ENCODE peak calls at places on chromosomes 1 and 21, in seven cellular contexts. D is K562, O is GM12891, Z is GM12892, W is GM12878, H is HepG2, C is H1. P is an unnamed sample.

GRCh38 chr1:246106342-246106763 is 400.7 kb downstream of the SMYD3 start:
- DNase-seq in Z (no peak), W (no peak), D (peak), H (no peak), C (no peak), O (no peak), P (no peak)

GRCh38 chr1:34639701-34640100 is 115.1 kb upstream of the GJB5 start:
- DNase-seq in Z (no peak), C (no peak), O (no peak), H (no peak), W (no peak), D (no peak), P (peak)

GRCh38 chr1:46370214-46370633 is 23.9 kb upstream of the FAAH start:
- DNase-seq in C (no peak), H (no peak), D (peak), O (peak), W (peak), Z (no peak), P (no peak)

GRCh38 chr1:2067393-2067792 is 17.2 kb downstream of the PRKCZ start:
- DNase-seq in Z (no peak), O (no peak), W (no peak), C (no peak), H (no peak), D (no peak), P (no peak)

GRCh38 chr1:206896261-206896660 is 982 bp upstream of the IL24 start:
- DNase-seq in Z (no peak), O (no peak), C (no peak), W (no peak), H (no peak), D (no peak), P (no peak)

GRCh38 chr21:39004776-39005605 is 178.3 kb downstream of the PSMG1 start:
- DNase-seq in H (no peak), O (no peak), Z (no peak), C (no peak), D (no peak), W (no peak), P (peak)

GRCh38 chr1:2208309-2209239 is 14.0 kb upstream of the FAAP20 start:
- DNase-seq in O (no peak), W (no peak), C (no peak), Z (no peak), D (no peak), H (peak), P (no peak)

GRCh38 chr1:9553736-9554144 is 14.5 kb downstream of the SLC25A33 start:
- DNase-seq in O (no peak), H (peak), Z (no peak), W (no peak), D (no peak), C (no peak), P (no peak)

GRCh38 chr21:25565272-25566199 is 41.7 kb downstream of the MRPL39 start:
- DNase-seq in H (no peak), D (no peak), O (no peak), W (no peak), Z (no peak), C (no peak), P (no peak)

GRCh38 chr1:90723561-90724108 is 6.5 kb upstream of the BARHL2 start:
- DNase-seq in C (no peak), W (no peak), H (no peak), Z (no peak), O (no peak), D (no peak), P (peak)

GRCh38 chr1:180178511-180179161 is 24.0 kb downstream of the QSOX1 start:
- DNase-seq in W (no peak), Z (peak), D (peak), O (peak), H (peak), C (no peak), P (peak)

GRCh38 chr1:66210653-66211052 is 323.3 kb upstream of the SGIP1 start:
- DNase-seq in H (no peak), D (no peak), W (no peak), Z (no peak), C (no peak), O (no peak), P (no peak)

GRCh38 chr1:116891396-116892072 is 18.2 kb upstream of the PTGFRN start:
- DNase-seq in Z (no peak), D (no peak), H (no peak), C (no peak), O (no peak), W (no peak), P (no peak)

GRCh38 chr1:153357076-153357852 is 390 bp upstream of the S100A9 start:
- DNase-seq in C (no peak), Z (no peak), O (no peak), W (no peak), H (peak), D (no peak), P (no peak)

GRCh38 chr21:43654806-43655489 is 4.3 kb downstream of the HSF2BP start:
- DNase-seq in W (no peak), Z (no peak), D (no peak), O (no peak), C (no peak), H (no peak), P (no peak)

GRCh38 chr1:35255276-35255675 is 13.2 kb upstream of the ZMYM4 start:
- DNase-seq in O (no peak), H (no peak), D (no peak), W (no peak), C (no peak), Z (no peak), P (no peak)

GRCh38 chr1:28971980-28972771 is 57.8 kb downstream of the EPB41 start:
- DNase-seq in D (no peak), Z (no peak), W (no peak), C (no peak), O (no peak), H (no peak), P (no peak)

GRCh38 chr21:31142600-31142999 is 104.3 kb upstream of the KRTAP19-8 start:
- DNase-seq in O (no peak), W (no peak), H (no peak), D (no peak), C (no peak), Z (no peak), P (peak)

GRCh38 chr1:2415801-2416208 is 3.4 kb upstream of the PEX10 start:
- DNase-seq in D (no peak), Z (no peak), W (no peak), O (peak), H (no peak), C (no peak), P (no peak)

GRCh38 chr21:35361984-35362383 is 312.9 kb upstream of the RUNX1 start:
- DNase-seq in W (no peak), O (no peak), H (no peak), C (no peak), Z (no peak), D (no peak), P (no peak)

GRCh38 chr1:235410467-235410866 is 43.2 kb downstream of the TBCE start:
- DNase-seq in Z (no peak), H (no peak), W (no peak), D (no peak), O (no peak), C (no peak), P (no peak)

GRCh38 chr1:3671371-3672180 is 19.3 kb downstream of the TP73 start:
- DNase-seq in O (no peak), Z (no peak), C (no peak), D (peak), H (no peak), W (no peak), P (no peak)

GRCh38 chr1:153612111-153612754 is 704 bp downstream of the S100A16 start:
- DNase-seq in C (no peak), O (no peak), W (no peak), Z (no peak), H (no peak), D (no peak), P (no peak)

GRCh38 chr1:14567056-14567455 is 31.4 kb upstream of the KAZN start:
- DNase-seq in H (no peak), Z (no peak), O (no peak), D (peak), W (no peak), C (peak), P (no peak)

GRCh38 chr1:66540434-66541032 is 6.6 kb downstream of the SGIP1 start:
- DNase-seq in W (no peak), Z (no peak), H (no peak), C (no peak), O (no peak), D (no peak), P (no peak)

GRCh38 chr1:186682721-186683120 is 2.5 kb upstream of the PTGS2 start:
- DNase-seq in C (no peak), D (no peak), O (no peak), W (no peak), Z (no peak), H (no peak), P (no peak)

GRCh38 chr1:65166572-65167305 is 18.7 kb downstream of the AK4 start:
- DNase-seq in C (no peak), Z (no peak), D (peak), O (no peak), H (no peak), W (no peak), P (no peak)

GRCh38 chr1:202659974-202660373 is 50.3 kb downstream of the SYT2 start:
- DNase-seq in D (peak), W (no peak), O (no peak), C (no peak), Z (no peak), H (no peak), P (no peak)

GRCh38 chr1:43199093-43199726 is 27.1 kb downstream of the CFAP57 start:
- DNase-seq in H (no peak), Z (peak), C (no peak), W (peak), D (no peak), O (no peak), P (no peak)

GRCh38 chr1:8165595-8166360 is 139.7 kb upstream of the ERRFI1 start:
- DNase-seq in C (no peak), Z (no peak), D (peak), W (no peak), O (no peak), H (no peak), P (no peak)

GRCh38 chr1:201318504-201319340 is 35.4 kb downstream of the PKP1 start:
- DNase-seq in Z (no peak), O (no peak), W (no peak), D (no peak), H (no peak), C (no peak), P (no peak)

GRCh38 chr1:221810406-221810805 is 68.5 kb upstream of the DUSP10 start:
- DNase-seq in Z (no peak), O (no peak), W (no peak), H (no peak), D (no peak), C (no peak), P (no peak)

GRCh38 chr1:161266096-161266679 is 7.6 kb downstream of the PCP4L1 start:
- DNase-seq in H (no peak), Z (no peak), O (no peak), W (no peak), C (no peak), D (no peak), P (no peak)

DNA sequence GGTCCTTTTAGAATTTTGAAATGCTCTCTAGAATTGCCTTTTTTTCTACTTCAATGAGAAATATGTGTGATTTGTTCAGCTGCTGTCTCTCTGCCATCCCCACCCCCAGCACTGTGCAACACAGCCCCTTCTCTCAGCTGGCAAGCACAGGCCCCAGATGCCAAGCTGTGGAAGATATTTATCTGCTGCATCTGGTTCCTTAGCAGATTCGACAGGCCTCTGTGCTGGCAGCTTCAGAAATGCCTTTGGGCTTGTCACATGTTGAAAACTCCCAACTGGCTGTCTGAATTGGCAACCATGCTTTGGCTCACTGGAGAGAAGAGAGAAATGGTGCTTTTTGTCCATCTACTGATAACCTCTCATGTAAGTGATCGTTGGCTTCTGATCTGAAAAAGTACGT is 206.7 kb upstream of the C1orf87 start:
- DNase-seq in C (no peak), D (no peak), W (no peak), H (no peak), O (no peak), Z (no peak), P (peak)
- TF ChIP-seq TAF1 in C (no peak), D (no peak), W (no peak), H (no peak), O (no peak), Z (no peak), P (no peak)

DNA sequence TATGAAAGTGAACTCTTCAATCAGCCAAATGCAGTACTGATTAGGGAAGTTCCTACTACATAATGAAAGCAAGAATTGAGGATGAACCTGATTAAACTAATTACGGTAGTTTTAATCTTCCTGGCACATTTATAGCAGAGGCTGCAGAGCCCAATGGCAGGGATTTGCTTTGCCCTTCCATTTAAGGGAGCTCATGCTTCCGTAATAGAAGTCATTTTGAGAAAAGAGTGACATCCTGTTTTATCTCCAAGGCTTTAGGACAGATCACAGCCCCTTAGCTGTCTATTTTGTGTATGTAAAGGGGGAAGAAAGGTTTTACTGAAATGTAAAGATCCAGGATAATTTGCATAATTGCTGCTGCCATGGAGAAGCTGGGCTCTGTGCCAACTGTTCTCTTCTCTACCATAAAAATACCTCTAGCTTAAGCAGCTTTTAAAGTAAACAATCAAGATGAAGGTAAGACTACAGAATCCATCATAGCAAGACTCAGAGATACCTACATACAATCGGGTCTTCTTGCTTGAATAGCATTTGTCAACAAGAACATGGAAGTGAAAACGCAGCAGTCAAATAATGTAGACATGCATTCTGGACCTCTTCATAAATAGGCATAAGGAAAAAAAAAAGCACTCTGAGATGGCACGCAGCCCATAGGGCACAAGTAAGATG is 62.5 kb downstream of the ASH1L start:
- DNase-seq in C (no peak), H (no peak), Z (no peak), W (peak), D (no peak), O (no peak), P (peak)
- TF ChIP-seq TAF1 in C (no peak), H (no peak), Z (no peak), W (no peak), D (no peak), O (no peak), P (no peak)

GRCh38 chr1:158203693-158204457 is 23.2 kb downstream of the CD1D start:
- DNase-seq in D (peak), O (no peak), W (peak), C (no peak), H (peak), Z (no peak), P (peak)
- TF ChIP-seq TAF1 in D (no peak), O (no peak), W (no peak), C (no peak), H (no peak), Z (no peak), P (no peak)

GRCh38 chr1:71464016-71464415 is 383.2 kb upstream of the ZRANB2 start:
- DNase-seq in Z (no peak), O (no peak), W (no peak), C (no peak), D (no peak), H (no peak), P (no peak)
- TF ChIP-seq TAF1 in Z (no peak), O (no peak), W (no peak), C (no peak), D (no peak), H (no peak), P (no peak)

DNA sequence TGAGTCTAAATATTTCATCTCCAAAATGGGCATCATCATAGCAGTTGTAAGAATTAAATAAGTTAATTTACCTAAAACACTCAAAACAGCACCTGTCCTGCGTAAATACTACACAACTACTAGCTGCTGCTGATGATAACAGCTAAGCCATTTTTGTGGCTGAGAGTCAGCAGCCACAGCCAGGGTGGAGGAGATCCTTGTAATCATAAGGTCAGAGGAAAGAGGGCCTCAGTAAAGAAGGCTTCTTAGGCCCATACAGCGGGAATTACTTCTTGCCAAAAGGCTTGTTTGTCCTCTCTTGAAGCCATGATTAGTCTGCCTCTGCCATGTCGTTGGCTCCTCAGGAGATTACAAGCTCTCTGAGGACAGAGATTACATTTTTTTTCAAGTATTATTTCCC is 245.0 kb downstream of the FGGY start:
- DNase-seq in Z (no peak), O (no peak), H (no peak), D (peak), C (no peak), W (no peak), P (no peak)
- TF ChIP-seq TAF1 in Z (no peak), O (no peak), H (no peak), D (no peak), C (no peak), W (no peak), P (no peak)

GRCh38 chr1:89552481-89553194 is 28.0 kb downstream of the LRRC8B start:
- DNase-seq in D (no peak), H (no peak), Z (no peak), C (no peak), O (no peak), W (peak), P (no peak)
- TF ChIP-seq TAF1 in D (no peak), H (no peak), Z (no peak), C (no peak), O (no peak), W (no peak), P (no peak)

GRCh38 chr1:23578311-23578996 is 19.2 kb upstream of the ID3 start:
- DNase-seq in W (no peak), C (no peak), D (no peak), H (no peak), Z (no peak), O (no peak), P (no peak)

GRCh38 chr1:23578997-23579363 is 19.7 kb upstream of the ID3 start:
- DNase-seq in W (no peak), D (no peak), H (no peak), C (no peak), Z (no peak), O (no peak), P (no peak)

GRCh38 chr1:23585321-23586022 is 26.2 kb upstream of the ID3 start:
- DNase-seq in D (no peak), H (no peak), Z (no peak), W (no peak), C (no peak), O (no peak), P (no peak)

GRCh38 chr1:23581219-23581618 is 21.9 kb upstream of the ID3 start:
- DNase-seq in O (no peak), C (no peak), H (no peak), W (no peak), D (no peak), Z (no peak), P (peak)

GRCh38 chr1:23582820-23583219 is 23.5 kb upstream of the ID3 start:
- DNase-seq in C (no peak), O (no peak), Z (no peak), W (no peak), H (no peak), D (no peak), P (no peak)
- TF ChIP-seq TAF1 in C (no peak), O (no peak), Z (no peak), W (no peak), H (no peak), D (no peak), P (no peak)